ENCODE peak calls at places on chromosomes 2 and 18, in nine cellular contexts. U is psoas muscle; H is adrenal gland; B is MM.1S; R is CD8-positive, alpha-beta memory T cell; Q is RWPE2; K is upper lobe of right lung; N is fibroblast of lung; W is tibial artery. A is an unnamed sample.
A peak's percentile ranks its signal among the peaks of the same experiment; 100 is the strongest.

GRCh38 chr2:105576440-105577241 is 168.1 kb upstream of the NCK2 start:
- DNase-seq in B (peak; percentile 86), U (no peak), H (peak; percentile 55), W (no peak), K (no peak), R (no peak), N (peak; percentile 60), Q (no peak), A (no peak)

GRCh38 chr2:163802289-163802688 is 66.5 kb upstream of the FIGN start:
- DNase-seq in Q (no peak), B (no peak), K (no peak), N (no peak), H (no peak), U (no peak), W (no peak), R (no peak), A (no peak)

GRCh38 chr2:11914455-11914854 is 168.0 kb downstream of the LPIN1 start:
- DNase-seq in R (no peak), B (no peak), Q (no peak), N (peak; percentile 21), U (peak; percentile 71), K (no peak), H (no peak), W (no peak), A (no peak)

GRCh38 chr18:79487198-79488165 is 91.8 kb downstream of the NFATC1 start:
- DNase-seq in K (peak; percentile 57), Q (peak; percentile 69), U (peak; percentile 18), R (no peak), W (peak; percentile 63), H (no peak), B (no peak), N (no peak), A (peak; percentile 50)

GRCh38 chr18:26549103-26549485 is 741 bp upstream of the KCTD1 start:
- DNase-seq in Q (no peak), K (peak; percentile 70), B (peak; percentile 26), R (no peak), U (peak; percentile 25), H (no peak), W (no peak), N (peak; percentile 46), A (peak; percentile 37)

GRCh38 chr18:79944126-79944731 is 7.2 kb downstream of the SLC66A2 start:
- DNase-seq in W (no peak), R (no peak), H (peak; percentile 16), U (no peak), K (no peak), N (no peak), B (no peak), Q (no peak), A (peak; percentile 91)

GRCh38 chr18:58314284-58314683 is 270.3 kb downstream of the NEDD4L start:
- DNase-seq in U (peak; percentile 53), K (no peak), N (peak; percentile 95), W (peak; percentile 70), H (peak; percentile 95), Q (no peak), R (no peak), B (no peak), A (peak; percentile 79)

GRCh38 chr2:201135396-201135795 is 19.4 kb downstream of the CFLAR start:
- DNase-seq in R (no peak), W (no peak), K (no peak), Q (no peak), U (no peak), B (no peak), N (no peak), H (no peak), A (no peak)

GRCh38 chr2:127397568-127398238 is 9.9 kb upstream of the MAP3K2 start:
- DNase-seq in Q (no peak), K (no peak), R (no peak), N (no peak), W (no peak), H (no peak), B (no peak), U (no peak), A (no peak)

DNA sequence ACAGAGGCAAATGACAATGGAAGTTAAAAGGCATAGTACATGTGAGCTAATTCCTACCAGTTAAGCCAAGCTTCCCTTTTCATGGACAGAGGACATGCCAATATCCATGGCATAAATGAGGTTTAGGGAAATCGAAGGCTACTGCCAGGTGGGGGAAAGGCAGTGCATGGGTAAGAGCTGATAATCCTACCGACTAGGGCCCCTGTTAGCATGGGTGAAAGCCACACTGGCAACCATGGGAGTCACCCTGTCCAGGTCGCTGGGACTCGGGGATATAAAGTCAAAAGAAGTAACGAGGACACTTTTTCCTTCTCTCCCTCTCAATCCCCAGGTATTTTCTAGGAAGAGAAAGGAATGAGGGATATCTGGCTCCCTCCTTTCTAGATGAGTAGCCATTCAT is 83.7 kb upstream of the CDH19 start:
- DNase-seq in Q (no peak), K (no peak), R (no peak), H (no peak), N (no peak), W (no peak), U (no peak), B (no peak), A (no peak)
- H3K4me1 ChIP-seq in Q (no peaks in the 10 kb centered on the region), K (peaks cover 4% of the 10 kb centered on the region), R (no peaks in the 10 kb centered on the region), H (no peaks in the 10 kb centered on the region), N (no peaks in the 10 kb centered on the region), W (no peaks in the 10 kb centered on the region), U (no peaks in the 10 kb centered on the region), B (no peaks in the 10 kb centered on the region), A (peaks cover 3% of the 10 kb centered on the region)

GRCh38 chr2:14424478-14425390 is 207.8 kb upstream of the LRATD1 start:
- DNase-seq in Q (no peak), R (no peak), W (no peak), N (no peak), U (no peak), B (no peak), K (no peak), H (no peak), A (no peak)
- H3K4me1 ChIP-seq in Q (no peaks in the 10 kb centered on the region), R (no peaks in the 10 kb centered on the region), W (no peaks in the 10 kb centered on the region), N (no peaks in the 10 kb centered on the region), U (no peaks in the 10 kb centered on the region), B (no peaks in the 10 kb centered on the region), K (no peaks in the 10 kb centered on the region), H (no peaks in the 10 kb centered on the region), A (no peaks in the 10 kb centered on the region)

GRCh38 chr2:29426354-29426753 is 311.1 kb downstream of the CLIP4 start:
- DNase-seq in B (no peak), Q (no peak), K (no peak), H (no peak), U (no peak), R (no peak), W (no peak), N (no peak), A (no peak)

GRCh38 chr2:29430382-29431112 is 315.3 kb downstream of the CLIP4 start:
- DNase-seq in N (no peak), R (no peak), U (no peak), W (no peak), K (no peak), H (no peak), B (no peak), Q (no peak), A (no peak)

GRCh38 chr2:29433920-29434319 is 318.7 kb downstream of the CLIP4 start:
- DNase-seq in N (no peak), Q (no peak), B (no peak), R (no peak), W (no peak), K (no peak), H (no peak), U (no peak), A (no peak)

GRCh38 chr2:29425866-29426265 is 310.7 kb downstream of the CLIP4 start:
- DNase-seq in B (no peak), Q (no peak), R (no peak), N (no peak), U (no peak), K (no peak), W (no peak), H (no peak), A (no peak)

DNA sequence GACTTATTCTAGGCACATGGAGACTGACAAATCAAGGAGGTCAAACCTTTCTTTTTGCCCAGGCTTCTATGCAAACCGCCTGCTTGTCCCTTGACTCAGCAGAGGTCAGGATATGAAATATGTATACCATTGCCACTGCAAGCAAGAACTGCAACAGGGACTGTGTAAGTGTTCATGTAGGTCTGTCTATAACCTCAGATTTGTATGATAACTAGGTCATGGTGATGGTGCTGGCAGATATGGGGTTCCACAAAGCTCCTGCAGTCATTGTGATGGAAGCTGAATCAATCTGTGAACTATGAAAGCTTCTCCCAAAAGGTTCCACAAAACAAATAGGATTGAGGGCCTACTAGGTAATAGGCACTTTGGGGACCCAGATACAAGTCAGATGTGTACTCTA is 316.3 kb downstream of the CLIP4 start:
- DNase-seq in U (no peak), W (no peak), K (no peak), H (no peak), N (no peak), Q (no peak), R (no peak), B (no peak), A (no peak)
- H3K4me1 ChIP-seq in U (no peaks in the 10 kb centered on the region), W (no peaks in the 10 kb centered on the region), K (no peaks in the 10 kb centered on the region), H (no peaks in the 10 kb centered on the region), N (no peaks in the 10 kb centered on the region), Q (no peaks in the 10 kb centered on the region), R (no peaks in the 10 kb centered on the region), B (no peaks in the 10 kb centered on the region), A (no peaks in the 10 kb centered on the region)

GRCh38 chr2:217919781-217920351 is 82.9 kb downstream of the TNS1 start:
- DNase-seq in N (peak; percentile 75), B (no peak), W (peak; percentile 94), R (no peak), U (peak; percentile 37), K (no peak), Q (no peak), H (peak; percentile 79), A (no peak)
- H3K4me1 ChIP-seq in N (peaks cover 50% of the 10 kb centered on the region), B (no peaks in the 10 kb centered on the region), W (peaks cover 100% of the 10 kb centered on the region), R (no peaks in the 10 kb centered on the region), U (peaks cover 90% of the 10 kb centered on the region), K (peaks cover 98% of the 10 kb centered on the region), Q (peaks cover 17% of the 10 kb centered on the region), H (peaks cover 63% of the 10 kb centered on the region), A (peaks cover 42% of the 10 kb centered on the region)

A was measured in pancreas.